ENCODE peak calls at places on chromosomes 1 and 21, in seven cellular contexts. L is esophagus squamous epithelium; C is psoas muscle; R is CD4-positive, CD25-positive, alpha-beta regulatory T cell; G is right lobe of liver; E is brain microvascular endothelial cell; U is caudate nucleus. H is an unnamed sample.
A peak's percentile ranks its signal among the peaks of the same experiment; 100 is the strongest.

GRCh38 chr1:156750932-156751723 is at the start of gene HDGF:
- DNase-seq in L (no peak), C (peak; percentile 69), R (peak; percentile 44), G (peak; percentile 65), E (no peak), U (peak; percentile 61), H (peak; percentile 65)

GRCh38 chr1:156638189-156638588 is 3.7 kb upstream of the BCAN start:
- DNase-seq in L (no peak), C (no peak), R (no peak), G (no peak), E (no peak), U (peak; percentile 41), H (no peak)

GRCh38 chr1:243508303-243508713 is 252.5 kb downstream of the SDCCAG8 start:
- DNase-seq in L (no peak), C (no peak), R (peak; percentile 15), G (no peak), E (no peak), U (no peak), H (no peak)

GRCh38 chr1:111571987-111572386 is 47.6 kb upstream of the RAP1A start:
- DNase-seq in L (no peak), C (no peak), R (no peak), G (peak; percentile 30), E (peak; percentile 18), U (no peak), H (no peak)

GRCh38 chr1:156900019-156900718 is 6.7 kb downstream of the PEAR1 start:
- DNase-seq in L (no peak), C (no peak), R (no peak), G (no peak), E (peak; percentile 49), U (no peak), H (no peak)

GRCh38 chr1:76138217-76138616 is 63.7 kb downstream of the ST6GALNAC3 start:
- DNase-seq in L (no peak), C (no peak), R (no peak), G (no peak), E (no peak), U (no peak), H (peak; percentile 34)

GRCh38 chr1:204340137-204340536 is 19.6 kb downstream of the PLEKHA6 start:
- DNase-seq in L (no peak), C (no peak), R (no peak), G (no peak), E (no peak), U (no peak), H (no peak)

GRCh38 chr1:227731696-227732585 is 3.2 kb downstream of the JMJD4 start:
- DNase-seq in L (no peak), C (no peak), R (no peak), G (no peak), E (no peak), U (no peak), H (no peak)

GRCh38 chr21:46458315-46459023 is at the start of gene DIP2A:
- DNase-seq in L (peak; percentile 61), C (peak; percentile 97), R (peak; percentile 97), G (peak; percentile 98), E (peak; percentile 86), U (peak; percentile 91), H (peak; percentile 93)

GRCh38 chr1:154998818-154999650 is 3.6 kb upstream of the ZBTB7B start:
- DNase-seq in L (no peak), C (peak; percentile 76), R (peak; percentile 80), G (peak; percentile 70), E (no peak), U (peak; percentile 33), H (peak; percentile 70)

GRCh38 chr21:40254540-40255455 is 387.6 kb downstream of the PCP4 start:
- DNase-seq in L (no peak), C (no peak), R (no peak), G (no peak), E (no peak), U (no peak), H (no peak)

GRCh38 chr21:46610018-46610701 is 5.3 kb upstream of the S100B start:
- DNase-seq in L (no peak), C (no peak), R (no peak), G (no peak), E (no peak), U (no peak), H (no peak)

DNA sequence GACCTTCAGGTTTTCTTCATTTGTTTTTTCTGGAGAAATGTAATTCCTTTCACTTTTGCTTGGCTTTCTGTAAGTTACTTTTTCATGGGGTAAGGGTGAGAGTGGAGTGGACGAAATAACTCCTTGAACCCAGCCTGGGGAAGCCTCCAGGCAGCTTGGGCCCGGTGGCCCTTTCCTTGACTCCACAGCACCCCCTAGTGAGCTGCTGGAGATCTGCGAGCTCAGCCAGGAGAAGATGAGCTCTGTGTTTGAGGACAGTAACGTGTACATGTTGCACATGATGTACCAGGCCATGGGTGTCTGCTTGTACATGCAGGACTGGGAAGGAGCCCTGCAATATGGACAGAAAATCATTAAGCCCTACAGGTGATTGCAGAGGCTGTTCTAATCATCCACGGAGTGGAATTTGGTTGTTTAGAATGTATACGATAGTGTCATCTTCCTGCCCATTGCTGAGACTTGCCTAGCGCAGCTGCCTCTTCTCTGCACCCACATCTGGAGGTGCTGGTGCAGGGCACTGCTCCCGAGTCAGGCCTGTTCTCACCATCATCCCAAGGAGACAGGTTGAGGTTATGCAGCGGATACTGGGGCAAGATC is 51.0 kb downstream of the SMYD2 start:
- DNase-seq in L (no peak), C (peak; percentile 23), R (peak; percentile 58), G (no peak), E (peak; percentile 39), U (no peak), H (no peak)
- H3K27ac ChIP-seq in L (no peak overlapping the region), C (no peak overlapping the region), R (no peak overlapping the region), G (no peak overlapping the region), E (no peak overlapping the region), U (no peak overlapping the region), H (no peak overlapping the region)

GRCh38 chr1:23581219-23581618 is 21.9 kb upstream of the ID3 start:
- DNase-seq in L (no peak), C (peak; percentile 67), R (no peak), G (peak; percentile 36), E (peak; percentile 91), U (no peak), H (no peak)

GRCh38 chr1:23589506-23589872 is 30.2 kb upstream of the ID3 start:
- DNase-seq in L (no peak), C (no peak), R (no peak), G (no peak), E (no peak), U (no peak), H (no peak)

GRCh38 chr1:23582820-23583219 is 23.5 kb upstream of the ID3 start:
- DNase-seq in L (no peak), C (no peak), R (no peak), G (no peak), E (no peak), U (no peak), H (no peak)

GRCh38 chr1:23588749-23589505 is 29.6 kb upstream of the ID3 start:
- DNase-seq in L (no peak), C (no peak), R (no peak), G (no peak), E (no peak), U (no peak), H (no peak)

DNA sequence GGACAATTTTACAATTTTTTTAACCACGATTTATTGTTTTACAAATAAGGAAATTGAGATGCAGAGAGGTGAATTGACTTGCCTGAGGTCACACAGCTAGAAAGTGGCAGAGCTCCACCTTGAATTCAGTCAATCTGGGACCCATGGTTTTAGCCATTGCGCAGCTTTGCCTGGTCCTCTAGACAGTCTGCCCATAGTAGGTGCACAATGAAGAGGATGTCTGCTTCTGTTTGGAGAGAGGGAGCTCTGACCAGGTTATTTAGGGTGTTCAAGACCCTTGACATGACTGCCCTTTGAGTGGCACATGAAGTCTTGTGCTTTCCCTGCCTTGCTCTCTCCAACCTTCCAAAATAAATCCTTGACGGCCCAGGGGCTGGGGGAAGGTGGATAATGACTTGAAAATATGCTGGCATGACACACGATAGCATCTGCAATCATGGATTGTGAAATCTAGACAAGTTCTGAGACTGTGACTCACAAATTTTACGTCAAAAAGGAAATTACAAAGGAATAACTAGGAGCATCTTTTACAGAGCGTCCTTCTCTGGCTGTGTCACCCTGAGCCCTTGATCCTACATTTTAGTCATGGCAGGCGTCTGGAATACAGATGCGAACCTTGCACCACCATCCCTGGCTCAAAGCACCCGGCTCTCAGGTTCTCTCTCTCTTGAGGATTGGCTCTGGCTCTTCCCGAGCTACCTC is 26.2 kb upstream of the ID3 start:
- DNase-seq in L (no peak), C (peak; percentile 72), R (no peak), G (no peak), E (peak; percentile 94), U (no peak), H (peak; percentile 59)
- H3K27ac ChIP-seq in L (no peak overlapping the region), C (peak overlapping the region; percentile 61), R (no peak overlapping the region), G (no peak overlapping the region), E (peak overlapping the region; percentile 92), U (no peak overlapping the region), H (no peak overlapping the region)

GRCh38 chr21:44017601-44018000 is 5.5 kb downstream of the TRAPPC10 start:
- DNase-seq in L (no peak), C (no peak), R (no peak), G (no peak), E (no peak), U (no peak), H (no peak)
- H3K27ac ChIP-seq in L (no peak overlapping the region), C (no peak overlapping the region), R (no peak overlapping the region), G (no peak overlapping the region), E (no peak overlapping the region), U (no peak overlapping the region), H (no peak overlapping the region)

GRCh38 chr1:207913951-207914350 is 3.0 kb upstream of the CD34 start:
- DNase-seq in L (no peak), C (no peak), R (no peak), G (no peak), E (no peak), U (no peak), H (no peak)

GRCh38 chr1:207909687-207910086 is 1.2 kb downstream of the CD34 start:
- DNase-seq in L (no peak), C (no peak), R (no peak), G (no peak), E (no peak), U (no peak), H (no peak)

GRCh38 chr1:207910678-207911354 is at the start of gene CD34:
- DNase-seq in L (no peak), C (peak; percentile 67), R (no peak), G (no peak), E (no peak), U (no peak), H (peak; percentile 80)

GRCh38 chr1:207908112-207908734 is 2.7 kb downstream of the CD34 start:
- DNase-seq in L (no peak), C (peak; percentile 48), R (no peak), G (no peak), E (no peak), U (no peak), H (peak; percentile 62)

DNA sequence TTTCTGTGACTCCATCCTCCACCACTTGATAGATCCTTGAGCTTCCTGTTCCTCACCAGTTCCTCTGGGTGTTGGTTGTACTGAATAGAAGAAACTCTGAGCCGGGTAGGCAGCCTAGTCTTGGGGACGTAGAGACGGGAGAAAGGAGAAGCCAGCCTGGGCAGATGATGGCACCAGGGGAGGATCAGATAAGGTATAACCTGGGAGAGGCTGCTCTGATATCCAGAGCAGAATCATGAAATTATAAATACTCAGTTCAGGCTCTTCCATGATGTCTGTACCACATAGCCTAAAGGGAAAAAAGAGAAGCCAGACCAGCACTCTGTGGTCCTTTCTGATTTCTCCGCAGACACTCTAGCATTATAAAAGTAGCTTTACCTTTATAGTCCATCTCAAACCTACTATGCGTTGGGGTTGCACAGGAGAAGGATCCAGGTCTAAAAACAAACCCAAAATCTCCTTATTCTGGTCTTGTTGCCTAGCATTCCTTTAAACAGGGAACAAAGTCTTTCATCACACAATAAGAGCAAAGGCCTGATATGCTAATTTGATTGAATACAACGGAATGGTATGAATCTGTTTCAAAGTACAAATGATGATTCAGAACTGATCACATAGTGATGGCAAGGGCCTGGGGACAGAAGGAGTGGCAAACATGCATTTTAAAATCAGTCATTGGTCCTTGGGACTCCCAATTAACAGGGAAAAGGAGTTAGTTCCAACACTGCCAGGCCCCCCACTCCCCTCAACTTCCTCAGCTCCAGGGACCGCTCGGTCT is 1.2 kb upstream of the CD34 start:
- DNase-seq in L (no peak), C (no peak), R (no peak), G (no peak), E (no peak), U (no peak), H (no peak)
- H3K27ac ChIP-seq in L (no peak overlapping the region), C (peak overlapping the region; percentile 55), R (no peak overlapping the region), G (no peak overlapping the region), E (no peak overlapping the region), U (no peak overlapping the region), H (peak overlapping the region; percentile 78)